ENCODE peak calls at places on chromosomes 3 and 15, in four cellular contexts. Q, M, G and L are unnamed samples.

GRCh38 chr3:13644341-13645082 is 95.6 kb downstream of the FBLN2 start:
- DNase-seq in Q (no peak), M (no peak), G (no peak), L (no peak)

GRCh38 chr3:55571216-55571813 is 84.2 kb upstream of the WNT5A start:
- DNase-seq in Q (no peak), M (peak; percentile 55), G (no peak), L (no peak)

GRCh38 chr3:61813656-61814055 is 252.3 kb downstream of the PTPRG start:
- DNase-seq in Q (no peak), M (no peak), G (no peak), L (no peak)

GRCh38 chr15:73346735-73347312 is 21.9 kb downstream of the HCN4 start:
- DNase-seq in Q (peak; percentile 63), M (peak; percentile 68), G (peak; percentile 60), L (peak; percentile 36)

GRCh38 chr3:46574263-46574662 is 8.2 kb upstream of the LRRC2 start:
- DNase-seq in Q (no peak), M (no peak), G (no peak), L (no peak)

GRCh38 chr3:168121175-168121853 is 25.6 kb upstream of the GOLIM4 start:
- DNase-seq in Q (no peak), M (no peak), G (no peak), L (peak; percentile 84)

GRCh38 chr15:81049835-81050234 is 49.1 kb downstream of the TLNRD1 start:
- DNase-seq in Q (no peak), M (no peak), G (no peak), L (no peak)

GRCh38 chr3:72459588-72459987 is 388.7 kb downstream of the SHQ1 start:
- DNase-seq in Q (no peak), M (no peak), G (no peak), L (no peak)

GRCh38 chr3:172138792-172139507 is 99.6 kb downstream of the FNDC3B start:
- DNase-seq in Q (no peak), M (peak; percentile 79), G (peak; percentile 55), L (peak; percentile 59)

GRCh38 chr3:177680442-177680821 is 483.1 kb upstream of the TBL1XR1 start:
- DNase-seq in Q (no peak), M (no peak), G (no peak), L (no peak)

GRCh38 chr15:46848704-46849103 is 868.6 kb upstream of the SEMA6D start:
- DNase-seq in Q (no peak), M (no peak), G (no peak), L (peak; percentile 1)

GRCh38 chr3:125431912-125432587 is 56.9 kb upstream of the ZNF148 start:
- DNase-seq in Q (no peak), M (peak; percentile 54), G (no peak), L (peak; percentile 17)

GRCh38 chr3:49017229-49017615 is 1.2 kb downstream of the DALRD3 start:
- DNase-seq in Q (no peak), M (no peak), G (no peak), L (no peak)
- H3K4me3 ChIP-seq in Q (peak overlapping the region; percentile 84), M (peak overlapping the region; percentile 94), G (peak overlapping the region; percentile 82), L (peak overlapping the region; percentile 77)

GRCh38 chr3:190863119-190863465 is 598 bp upstream of the GMNC start:
- DNase-seq in Q (no peak), M (no peak), G (no peak), L (no peak)

GRCh38 chr3:190865828-190866227 is 3.3 kb upstream of the GMNC start:
- DNase-seq in Q (peak; percentile 4), M (no peak), G (no peak), L (no peak)

GRCh38 chr3:190865419-190865818 is 2.9 kb upstream of the GMNC start:
- DNase-seq in Q (no peak), M (no peak), G (no peak), L (no peak)

GRCh38 chr3:190862209-190863118 is at the start of gene GMNC:
- DNase-seq in Q (peak; percentile 32), M (peak; percentile 45), G (peak; percentile 82), L (peak; percentile 70)

GRCh38 chr3:190864002-190864401 is 1.5 kb upstream of the GMNC start:
- DNase-seq in Q (no peak), M (no peak), G (no peak), L (no peak)
- H3K4me3 ChIP-seq in Q (no peak overlapping the region), M (no peak overlapping the region), G (no peak overlapping the region), L (no peak overlapping the region)

GRCh38 chr15:64749999-64750657 is 25.3 kb downstream of the RBPMS2 start:
- DNase-seq in Q (peak; percentile 38), M (no peak), G (no peak), L (peak; percentile 39)
- H3K4me3 ChIP-seq in Q (no peak overlapping the region), M (no peak overlapping the region), G (no peak overlapping the region), L (no peak overlapping the region)

GRCh38 chr3:195542261-195542660 is 864 bp downstream of the PPP1R2 start:
- DNase-seq in Q (no peak), M (peak; percentile 64), G (no peak), L (no peak)

GRCh38 chr3:195540526-195540925 is 2.6 kb downstream of the PPP1R2 start:
- DNase-seq in Q (no peak), M (peak; percentile 22), G (no peak), L (no peak)

GRCh38 chr3:195540031-195540430 is 3.1 kb downstream of the PPP1R2 start:
- DNase-seq in Q (no peak), M (peak; percentile 44), G (no peak), L (no peak)

GRCh38 chr3:195539479-195539878 is 3.6 kb downstream of the PPP1R2 start:
- DNase-seq in Q (no peak), M (no peak), G (no peak), L (no peak)

DNA sequence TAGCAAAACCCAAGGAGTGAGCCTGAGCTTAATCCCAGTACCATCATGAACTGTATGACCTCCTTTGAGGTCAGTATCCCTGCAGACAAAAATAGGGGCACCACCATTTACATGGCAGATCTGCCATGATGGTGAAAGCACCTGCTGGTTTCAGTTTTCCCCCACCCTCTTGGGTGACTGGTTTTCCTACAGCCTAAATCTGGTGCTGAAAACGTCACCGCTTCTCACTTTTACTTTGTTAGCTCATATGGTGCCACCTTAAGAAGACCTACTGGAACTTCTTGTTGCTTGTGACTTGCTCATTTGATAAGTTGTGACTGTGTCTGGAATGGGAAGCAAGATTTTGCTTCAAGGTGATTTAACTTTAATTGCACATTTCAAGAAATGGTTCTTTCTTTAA is 5.1 kb downstream of the PPP1R2 start:
- DNase-seq in Q (no peak), M (peak; percentile 88), G (no peak), L (no peak)
- H3K4me3 ChIP-seq in Q (no peak overlapping the region), M (peak overlapping the region; percentile 45), G (no peak overlapping the region), L (no peak overlapping the region)

DNA sequence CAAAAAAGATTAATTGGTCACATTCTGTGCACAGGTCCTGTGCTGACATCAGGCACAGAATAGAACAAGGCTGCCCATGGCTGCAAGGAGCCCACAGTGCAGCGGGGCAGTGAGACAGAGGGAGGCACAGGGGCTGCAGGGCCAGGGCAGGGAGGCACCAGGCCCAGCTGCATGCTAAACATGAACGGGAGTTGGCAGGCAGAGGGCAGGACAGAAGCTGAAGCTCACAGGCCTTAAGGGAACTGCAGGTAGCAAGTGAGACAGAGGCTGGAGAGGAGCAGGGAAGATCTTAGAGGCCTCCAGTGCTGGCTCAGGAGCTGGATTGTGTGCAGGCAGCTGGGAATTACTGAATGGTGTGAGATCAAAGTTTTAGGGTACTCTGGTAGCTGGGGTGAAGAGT is 26.2 kb downstream of the IDH3A start:
- DNase-seq in Q (no peak), M (no peak), G (no peak), L (no peak)
- H3K4me3 ChIP-seq in Q (no peak overlapping the region), M (no peak overlapping the region), G (no peak overlapping the region), L (no peak overlapping the region)

DNA sequence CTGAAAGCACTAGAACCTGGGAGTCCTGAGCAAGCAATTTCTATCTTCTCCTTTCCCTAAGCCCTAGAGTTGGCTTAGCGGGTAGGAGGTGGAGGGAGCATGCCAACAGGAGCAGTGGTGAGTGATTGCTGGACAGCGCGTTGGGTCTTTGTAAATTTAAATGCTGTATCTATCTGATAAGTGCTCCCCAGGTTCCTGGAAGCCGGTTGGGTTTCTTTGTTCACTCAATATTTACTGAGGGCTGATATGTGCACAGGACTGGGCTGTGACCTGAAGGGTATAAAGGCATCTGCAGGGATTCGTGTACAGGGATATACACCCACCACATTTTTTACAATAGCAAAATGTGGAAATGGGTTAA is 2.2 kb downstream of the PDIA5 start:
- DNase-seq in Q (no peak), M (no peak), G (peak; percentile 75), L (no peak)
- H3K4me3 ChIP-seq in Q (peak overlapping the region; percentile 98), M (no peak overlapping the region), G (peak overlapping the region; percentile 95), L (peak overlapping the region; percentile 86)

GRCh38 chr3:169657351-169658124 is 6.0 kb downstream of the MECOM start:
- DNase-seq in Q (no peak), M (no peak), G (peak; percentile 59), L (no peak)

GRCh38 chr3:169659858-169660614 is 3.5 kb downstream of the MECOM start:
- DNase-seq in Q (no peak), M (no peak), G (peak; percentile 48), L (peak; percentile 9)

GRCh38 chr3:169658311-169658931 is 5.1 kb downstream of the MECOM start:
- DNase-seq in Q (no peak), M (no peak), G (peak; percentile 63), L (peak; percentile 56)

GRCh38 chr3:169660709-169661566 is 2.6 kb downstream of the MECOM start:
- DNase-seq in Q (no peak), M (peak; percentile 13), G (peak; percentile 37), L (peak; percentile 67)

DNA sequence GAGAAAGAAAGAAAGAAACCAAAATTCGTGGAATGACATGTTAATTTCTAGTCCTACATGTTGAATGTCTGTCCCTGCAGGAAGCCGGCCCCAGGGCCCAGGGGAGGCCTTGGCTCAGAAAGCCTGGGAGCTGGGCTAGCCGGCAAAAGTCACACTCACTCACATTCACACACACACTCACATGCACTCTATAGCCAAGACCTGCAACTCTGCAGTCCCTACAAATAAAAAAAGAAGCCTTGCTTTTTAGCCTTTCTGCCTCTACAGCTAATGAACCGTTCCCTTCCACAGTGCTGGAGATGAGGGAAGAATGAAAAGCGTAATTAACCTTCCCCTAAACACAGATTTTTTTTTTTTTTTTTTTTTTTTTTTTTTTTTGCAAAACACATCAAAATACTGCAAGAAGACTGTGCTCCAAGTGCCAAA is 4.4 kb downstream of the MECOM start:
- DNase-seq in Q (no peak), M (no peak), G (peak; percentile 55), L (no peak)
- H3K4me3 ChIP-seq in Q (no peak overlapping the region), M (no peak overlapping the region), G (peak overlapping the region; percentile 66), L (no peak overlapping the region)